ENCODE peak calls at places on chromosomes 13 and 19, in five cellular contexts. I, Y, P, Z and L are unnamed samples.

GRCh38 chr13:36919833-36920611 is at the start of gene SMAD9:
- DNase-seq in I (no peak), Y (peak), Z (peak), P (peak), L (no peak)

GRCh38 chr19:2775556-2776430 is 7.3 kb downstream of the SGTA start:
- DNase-seq in I (peak), Z (peak), Y (peak), P (peak), L (peak)

GRCh38 chr19:46753420-46754155 is 7.3 kb upstream of the STRN4 start:
- DNase-seq in Y (peak), P (no peak), I (peak), Z (no peak), L (peak)

GRCh38 chr13:28679628-28680027 is 20.7 kb downstream of the POMP start:
- DNase-seq in Z (no peak), P (peak), Y (no peak), I (no peak), L (no peak)

GRCh38 chr13:110949628-110950027 is 34.8 kb upstream of the ANKRD10 start:
- DNase-seq in I (no peak), Y (no peak), P (no peak), Z (no peak), L (no peak)

GRCh38 chr13:42808572-42808971 is 27.2 kb downstream of the FAM216B start:
- DNase-seq in Y (no peak), P (no peak), Z (no peak), I (no peak), L (no peak)

GRCh38 chr13:38535271-38535670 is 151.6 kb upstream of the FREM2 start:
- DNase-seq in Y (no peak), I (no peak), P (no peak), Z (no peak), L (no peak)

GRCh38 chr19:43739836-43740235 is 14.9 kb downstream of the SMG9 start:
- DNase-seq in I (no peak), Y (no peak), P (peak), Z (peak), L (no peak)

GRCh38 chr19:52664461-52664860 is 26.3 kb upstream of the ZNF83 start:
- DNase-seq in I (no peak), Z (no peak), P (peak), Y (no peak), L (no peak)

GRCh38 chr19:17997969-17998826 is 9.8 kb upstream of the ARRDC2 start:
- DNase-seq in Y (no peak), I (no peak), P (peak), Z (no peak), L (no peak)

GRCh38 chr19:10155834-10156233 is 36.1 kb upstream of the EIF3G start:
- DNase-seq in Z (no peak), Y (no peak), P (no peak), I (no peak), L (no peak)

GRCh38 chr19:56162258-56162657 is 13.6 kb upstream of the GALP start:
- DNase-seq in Z (no peak), Y (no peak), I (no peak), P (peak), L (no peak)